ENCODE peak calls at places on chromosomes 1 and 21, in ten cellular contexts. One of them, this sample, is unnamed.

GRCh38 chr1:237032029-237032428 is 10.0 kb upstream of the RYR2 start:
- DNase-seq in cardiac muscle cell: no peak
- DNase-seq in WERI-Rb-1: no peak
- DNase-seq in HAP-1: no peak
- DNase-seq in HCT116: no peak
- DNase-seq in adrenal gland: no peak
- DNase-seq in GM23248: no peak
- DNase-seq in A549: peak; percentile 37
- DNase-seq in upper lobe of right lung: no peak
- DNase-seq in esophagus squamous epithelium: no peak
- DNase-seq in this sample: no peak

GRCh38 chr1:114250683-114251572 is 97.3 kb upstream of the SYT6 start:
- DNase-seq in upper lobe of right lung: no peak
- DNase-seq in cardiac muscle cell: no peak
- DNase-seq in adrenal gland: no peak
- DNase-seq in HAP-1: no peak
- DNase-seq in GM23248: no peak
- DNase-seq in HCT116: no peak
- DNase-seq in A549: no peak
- DNase-seq in WERI-Rb-1: no peak
- DNase-seq in esophagus squamous epithelium: no peak
- DNase-seq in this sample: no peak

GRCh38 chr1:170562644-170563338 is 30.8 kb downstream of the GORAB start:
- DNase-seq in WERI-Rb-1: no peak
- DNase-seq in GM23248: peak; percentile 95
- DNase-seq in A549: peak; percentile 37
- DNase-seq in adrenal gland: peak; percentile 88
- DNase-seq in HCT116: peak; percentile 15
- DNase-seq in esophagus squamous epithelium: no peak
- DNase-seq in cardiac muscle cell: no peak
- DNase-seq in HAP-1: peak; percentile 80
- DNase-seq in upper lobe of right lung: peak; percentile 57
- DNase-seq in this sample: no peak

GRCh38 chr1:248359415-248359814 is 2.0 kb upstream of the OR2T4 start:
- DNase-seq in cardiac muscle cell: no peak
- DNase-seq in GM23248: no peak
- DNase-seq in esophagus squamous epithelium: no peak
- DNase-seq in upper lobe of right lung: no peak
- DNase-seq in HCT116: no peak
- DNase-seq in HAP-1: no peak
- DNase-seq in adrenal gland: no peak
- DNase-seq in WERI-Rb-1: no peak
- DNase-seq in A549: no peak
- DNase-seq in this sample: no peak

GRCh38 chr1:37020653-37021277 is 13.6 kb downstream of the GRIK3 start:
- DNase-seq in adrenal gland: no peak
- DNase-seq in cardiac muscle cell: peak; percentile 85
- DNase-seq in HCT116: no peak
- DNase-seq in WERI-Rb-1: no peak
- DNase-seq in upper lobe of right lung: no peak
- DNase-seq in A549: no peak
- DNase-seq in esophagus squamous epithelium: no peak
- DNase-seq in GM23248: peak; percentile 9
- DNase-seq in HAP-1: peak; percentile 61
- DNase-seq in this sample: no peak

GRCh38 chr21:44708866-44709425 is 2.4 kb downstream of the TSPEAR start:
- DNase-seq in cardiac muscle cell: no peak
- DNase-seq in WERI-Rb-1: peak; percentile 11
- DNase-seq in GM23248: no peak
- DNase-seq in adrenal gland: no peak
- DNase-seq in upper lobe of right lung: peak; percentile 53
- DNase-seq in HCT116: no peak
- DNase-seq in esophagus squamous epithelium: no peak
- DNase-seq in HAP-1: no peak
- DNase-seq in A549: no peak
- DNase-seq in this sample: no peak

GRCh38 chr1:223133824-223134435 is 9.1 kb downstream of the TLR5 start:
- DNase-seq in cardiac muscle cell: peak; percentile 90
- DNase-seq in GM23248: peak; percentile 89
- DNase-seq in adrenal gland: peak; percentile 86
- DNase-seq in HAP-1: peak; percentile 88
- DNase-seq in A549: peak; percentile 78
- DNase-seq in HCT116: peak; percentile 74
- DNase-seq in upper lobe of right lung: peak; percentile 93
- DNase-seq in esophagus squamous epithelium: peak; percentile 22
- DNase-seq in WERI-Rb-1: peak; percentile 67
- DNase-seq in this sample: peak; percentile 65

GRCh38 chr21:44082648-44083436 is 24.4 kb upstream of the PWP2 start:
- DNase-seq in HAP-1: no peak
- DNase-seq in WERI-Rb-1: peak; percentile 1
- DNase-seq in upper lobe of right lung: peak; percentile 47
- DNase-seq in GM23248: no peak
- DNase-seq in esophagus squamous epithelium: no peak
- DNase-seq in cardiac muscle cell: no peak
- DNase-seq in HCT116: no peak
- DNase-seq in adrenal gland: no peak
- DNase-seq in A549: no peak
- DNase-seq in this sample: no peak

GRCh38 chr1:61043010-61043820 is 39.1 kb upstream of the NFIA start:
- DNase-seq in cardiac muscle cell: peak; percentile 80
- DNase-seq in HAP-1: peak; percentile 89
- DNase-seq in GM23248: peak; percentile 85
- DNase-seq in esophagus squamous epithelium: no peak
- DNase-seq in WERI-Rb-1: peak; percentile 77
- DNase-seq in HCT116: peak; percentile 28
- DNase-seq in adrenal gland: peak; percentile 90
- DNase-seq in A549: peak; percentile 62
- DNase-seq in upper lobe of right lung: peak; percentile 96
- DNase-seq in this sample: peak; percentile 66

GRCh38 chr1:6179564-6180175 is 451 bp downstream of the CHD5 start:
- DNase-seq in WERI-Rb-1: no peak
- DNase-seq in upper lobe of right lung: no peak
- DNase-seq in esophagus squamous epithelium: no peak
- DNase-seq in A549: no peak
- DNase-seq in HCT116: no peak
- DNase-seq in GM23248: peak; percentile 38
- DNase-seq in adrenal gland: no peak
- DNase-seq in cardiac muscle cell: peak; percentile 14
- DNase-seq in HAP-1: no peak
- DNase-seq in this sample: no peak

GRCh38 chr1:12728391-12728790 is 12.5 kb downstream of the AADACL3 start:
- DNase-seq in HCT116: no peak
- DNase-seq in esophagus squamous epithelium: no peak
- DNase-seq in adrenal gland: no peak
- DNase-seq in GM23248: no peak
- DNase-seq in HAP-1: no peak
- DNase-seq in WERI-Rb-1: no peak
- DNase-seq in A549: no peak
- DNase-seq in cardiac muscle cell: no peak
- DNase-seq in upper lobe of right lung: no peak
- DNase-seq in this sample: no peak

GRCh38 chr1:237901284-237901870 is 10.7 kb upstream of the ZP4 start:
- DNase-seq in esophagus squamous epithelium: no peak
- DNase-seq in cardiac muscle cell: peak; percentile 47
- DNase-seq in A549: peak; percentile 44
- DNase-seq in WERI-Rb-1: peak; percentile 43
- DNase-seq in HCT116: no peak
- DNase-seq in GM23248: no peak
- DNase-seq in upper lobe of right lung: no peak
- DNase-seq in adrenal gland: peak; percentile 64
- DNase-seq in HAP-1: peak; percentile 53
- DNase-seq in this sample: no peak

DNA sequence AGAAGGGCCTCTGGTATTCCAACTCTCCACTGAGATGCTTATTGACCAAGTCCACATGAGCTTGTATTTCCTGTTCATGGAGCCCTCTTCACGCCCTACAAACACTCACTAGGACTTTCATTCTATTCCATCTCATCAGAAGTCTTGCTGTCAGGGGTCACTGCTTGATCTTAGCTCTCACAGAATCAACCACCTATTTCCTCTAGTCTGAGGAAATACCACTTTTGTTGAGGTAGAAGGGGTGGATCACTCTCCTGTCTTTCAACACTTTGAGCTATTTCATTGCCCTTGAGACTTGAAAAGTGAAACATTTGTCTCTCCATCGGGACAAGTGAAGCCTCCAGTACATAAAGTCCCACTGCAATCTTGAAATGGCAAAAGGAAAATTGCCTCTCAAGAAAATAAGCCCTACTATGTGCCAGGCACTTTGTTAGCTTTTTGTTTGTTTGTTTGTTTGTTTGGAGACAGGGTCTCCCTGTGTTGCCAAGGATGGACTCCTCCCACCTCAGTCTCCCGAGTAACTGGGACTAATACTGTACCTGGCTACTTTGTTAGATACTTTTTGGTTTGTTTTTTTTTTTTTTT is 19.8 kb upstream of the FAM110D start:
- DNase-seq in A549: no peak
- DNase-seq in HAP-1: no peak
- DNase-seq in WERI-Rb-1: no peak
- DNase-seq in GM23248: no peak
- DNase-seq in esophagus squamous epithelium: no peak
- DNase-seq in upper lobe of right lung: no peak
- DNase-seq in adrenal gland: no peak
- DNase-seq in cardiac muscle cell: no peak
- DNase-seq in HCT116: no peak
- DNase-seq in this sample: no peak
- H3K9me3 ChIP-seq in A549: no peaks in the 10 kb centered on the region
- H3K9me3 ChIP-seq in HAP-1: no peaks in the 10 kb centered on the region
- H3K9me3 ChIP-seq in WERI-Rb-1: peaks cover 3% of the 10 kb centered on the region
- H3K9me3 ChIP-seq in GM23248: no peaks in the 10 kb centered on the region
- H3K9me3 ChIP-seq in esophagus squamous epithelium: no peaks in the 10 kb centered on the region
- H3K9me3 ChIP-seq in upper lobe of right lung: no peaks in the 10 kb centered on the region
- H3K9me3 ChIP-seq in adrenal gland: peaks cover 5% of the 10 kb centered on the region
- H3K9me3 ChIP-seq in cardiac muscle cell: no peaks in the 10 kb centered on the region
- H3K9me3 ChIP-seq in HCT116: no peaks in the 10 kb centered on the region
- H3K9me3 ChIP-seq in this sample: no peaks in the 10 kb centered on the region

GRCh38 chr21:26972131-26972707 is 5.3 kb upstream of the ADAMTS5 start:
- DNase-seq in GM23248: no peak
- DNase-seq in adrenal gland: no peak
- DNase-seq in WERI-Rb-1: no peak
- DNase-seq in esophagus squamous epithelium: no peak
- DNase-seq in cardiac muscle cell: no peak
- DNase-seq in A549: no peak
- DNase-seq in upper lobe of right lung: no peak
- DNase-seq in HAP-1: no peak
- DNase-seq in HCT116: no peak
- DNase-seq in this sample: no peak
- H3K9me3 ChIP-seq in GM23248: no peaks in the 10 kb centered on the region
- H3K9me3 ChIP-seq in adrenal gland: no peaks in the 10 kb centered on the region
- H3K9me3 ChIP-seq in WERI-Rb-1: no peaks in the 10 kb centered on the region
- H3K9me3 ChIP-seq in esophagus squamous epithelium: no peaks in the 10 kb centered on the region
- H3K9me3 ChIP-seq in cardiac muscle cell: no peaks in the 10 kb centered on the region
- H3K9me3 ChIP-seq in A549: no peaks in the 10 kb centered on the region
- H3K9me3 ChIP-seq in upper lobe of right lung: no peaks in the 10 kb centered on the region
- H3K9me3 ChIP-seq in HAP-1: no peaks in the 10 kb centered on the region
- H3K9me3 ChIP-seq in HCT116: peaks cover 49% of the 10 kb centered on the region
- H3K9me3 ChIP-seq in this sample: no peaks in the 10 kb centered on the region

DNA sequence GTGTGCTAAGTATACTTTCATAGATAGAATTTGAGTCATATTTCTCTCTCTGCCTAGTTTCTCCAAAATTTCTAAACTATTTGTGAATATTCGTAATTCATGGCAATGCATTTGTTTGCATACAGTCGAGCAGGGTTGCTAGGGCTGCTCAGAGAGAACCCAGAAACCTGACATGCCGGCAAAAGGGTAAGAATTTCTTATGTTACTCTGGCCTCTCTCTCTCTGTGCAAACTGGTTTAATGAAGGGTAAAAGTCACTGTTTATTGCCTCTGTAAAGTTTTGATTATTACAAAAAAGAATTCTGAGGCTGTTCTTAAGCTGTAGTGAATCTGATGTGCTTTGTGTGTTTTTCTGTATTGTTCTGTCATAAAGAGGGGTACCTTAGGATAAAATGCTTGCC is 25.1 kb upstream of the SLC9A1 start:
- DNase-seq in A549: no peak
- DNase-seq in WERI-Rb-1: no peak
- DNase-seq in HCT116: no peak
- DNase-seq in cardiac muscle cell: no peak
- DNase-seq in adrenal gland: no peak
- DNase-seq in GM23248: no peak
- DNase-seq in HAP-1: no peak
- DNase-seq in esophagus squamous epithelium: no peak
- DNase-seq in upper lobe of right lung: no peak
- DNase-seq in this sample: no peak
- H3K9me3 ChIP-seq in A549: peaks cover 18% of the 10 kb centered on the region
- H3K9me3 ChIP-seq in WERI-Rb-1: peaks cover 31% of the 10 kb centered on the region
- H3K9me3 ChIP-seq in HCT116: peaks cover 9% of the 10 kb centered on the region
- H3K9me3 ChIP-seq in cardiac muscle cell: no peaks in the 10 kb centered on the region
- H3K9me3 ChIP-seq in adrenal gland: no peaks in the 10 kb centered on the region
- H3K9me3 ChIP-seq in GM23248: no peaks in the 10 kb centered on the region
- H3K9me3 ChIP-seq in HAP-1: peaks cover 25% of the 10 kb centered on the region
- H3K9me3 ChIP-seq in esophagus squamous epithelium: peaks cover 13% of the 10 kb centered on the region
- H3K9me3 ChIP-seq in upper lobe of right lung: peaks cover 4% of the 10 kb centered on the region
- H3K9me3 ChIP-seq in this sample: no peaks in the 10 kb centered on the region

DNA sequence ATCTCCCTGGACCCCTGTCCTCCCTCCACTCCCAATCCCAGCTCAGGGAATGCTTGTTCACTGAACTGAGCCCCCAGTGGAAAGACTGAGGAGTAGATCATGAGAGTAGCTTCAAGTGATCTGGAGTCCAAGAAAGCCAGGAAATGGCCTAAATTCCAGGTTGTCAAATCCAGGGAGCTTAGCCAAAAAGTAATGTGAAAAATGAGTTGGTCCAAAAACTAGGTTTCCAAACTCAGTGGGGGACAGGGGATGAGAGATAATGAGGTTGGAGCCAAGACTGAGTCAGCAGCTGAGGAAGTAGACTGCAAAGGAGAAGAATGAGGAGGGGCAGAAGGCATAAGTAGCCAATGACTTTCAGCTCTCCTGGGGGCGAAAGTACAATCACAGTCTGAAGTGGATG is 284.1 kb upstream of the BEND5 start:
- DNase-seq in esophagus squamous epithelium: no peak
- DNase-seq in WERI-Rb-1: no peak
- DNase-seq in HAP-1: no peak
- DNase-seq in adrenal gland: peak; percentile 15
- DNase-seq in cardiac muscle cell: no peak
- DNase-seq in HCT116: no peak
- DNase-seq in GM23248: peak; percentile 41
- DNase-seq in upper lobe of right lung: no peak
- DNase-seq in A549: no peak
- DNase-seq in this sample: no peak
- H3K9me3 ChIP-seq in esophagus squamous epithelium: no peaks in the 10 kb centered on the region
- H3K9me3 ChIP-seq in WERI-Rb-1: no peaks in the 10 kb centered on the region
- H3K9me3 ChIP-seq in HAP-1: no peaks in the 10 kb centered on the region
- H3K9me3 ChIP-seq in adrenal gland: no peaks in the 10 kb centered on the region
- H3K9me3 ChIP-seq in cardiac muscle cell: no peaks in the 10 kb centered on the region
- H3K9me3 ChIP-seq in HCT116: no peaks in the 10 kb centered on the region
- H3K9me3 ChIP-seq in GM23248: no peaks in the 10 kb centered on the region
- H3K9me3 ChIP-seq in upper lobe of right lung: no peaks in the 10 kb centered on the region
- H3K9me3 ChIP-seq in A549: no peaks in the 10 kb centered on the region
- H3K9me3 ChIP-seq in this sample: no peaks in the 10 kb centered on the region